ENCODE peak calls at places on chromosome 16, in five cellular contexts. D, Q, I, Y and X are unnamed samples.

GRCh38 chr16:58809213-58809612 is 75.1 kb upstream of the GOT2 start:
- DNase-seq in I (no peak), Y (no peak), Q (no peak), D (no peak), X (no peak)

GRCh38 chr16:84724619-84725307 is 25.0 kb downstream of the USP10 start:
- DNase-seq in Q (no peak), Y (no peak), D (no peak), I (no peak), X (no peak)

GRCh38 chr16:84785843-84786538 is 33.8 kb upstream of the CRISPLD2 start:
- DNase-seq in D (no peak), Q (no peak), I (no peak), Y (peak), X (no peak)

GRCh38 chr16:53974484-53975115 is 270.6 kb downstream of the FTO start:
- DNase-seq in Q (no peak), Y (no peak), I (no peak), D (no peak), X (no peak)

GRCh38 chr16:20359997-20360396 is 7.5 kb upstream of the UMOD start:
- DNase-seq in Y (peak), I (no peak), Q (peak), D (no peak), X (peak)

GRCh38 chr16:22670551-22670970 is 143.4 kb upstream of the HS3ST2 start:
- DNase-seq in D (peak), Q (peak), Y (peak), I (no peak), X (peak)

GRCh38 chr16:4700380-4700996 is 7.1 kb downstream of the NUDT16L1 start:
- DNase-seq in D (no peak), Y (no peak), I (no peak), Q (no peak), X (no peak)

GRCh38 chr16:18833707-18834505 is 32.6 kb upstream of the ARL6IP1 start:
- DNase-seq in I (no peak), Y (no peak), D (no peak), Q (no peak), X (no peak)

GRCh38 chr16:84617068-84617630 is 729 bp downstream of the COTL1 start:
- DNase-seq in D (no peak), I (no peak), Q (no peak), Y (no peak), X (peak)

GRCh38 chr16:20906225-20906870 is 5.8 kb downstream of the LYRM1 start:
- DNase-seq in D (no peak), Y (no peak), Q (no peak), I (no peak), X (no peak)

GRCh38 chr16:27779719-27780161 is 229.8 kb downstream of the KATNIP start:
- DNase-seq in Y (peak), D (peak), Q (peak), I (no peak), X (no peak)

GRCh38 chr16:81885976-81886586 is 107.0 kb downstream of the PLCG2 start:
- DNase-seq in Y (peak), Q (peak), D (peak), I (no peak), X (peak)

GRCh38 chr16:31204871-31205666 is 2.5 kb upstream of the PYCARD start:
- DNase-seq in Y (no peak), Q (no peak), I (no peak), D (no peak), X (no peak)

GRCh38 chr16:52545157-52545543 is 1.8 kb downstream of the TOX3 start:
- DNase-seq in D (no peak), I (no peak), Y (no peak), Q (no peak), X (no peak)

GRCh38 chr16:31181102-31181830 is 1.3 kb downstream of the FUS start:
- DNase-seq in Y (no peak), Q (peak), I (no peak), D (no peak), X (peak)

GRCh38 chr16:29745853-29746345 is at the start of gene C16orf54:
- DNase-seq in D (no peak), I (peak), Y (no peak), Q (no peak), X (peak)

GRCh38 chr16:83046664-83047063 is 419.9 kb downstream of the CDH13 start:
- DNase-seq in D (no peak), Y (no peak), Q (no peak), I (no peak), X (peak)

GRCh38 chr16:35724551-35724950 is 2265.1 kb downstream of the TP53TG3F start:
- DNase-seq in I (no peak), D (no peak), Q (no peak), Y (no peak), X (no peak)

GRCh38 chr16:67702130-67702529 is 17.0 kb downstream of the GFOD2 start:
- DNase-seq in Q (no peak), D (no peak), I (no peak), Y (no peak), X (no peak)

GRCh38 chr16:27819356-27819755 is 244.2 kb downstream of the GSG1L start:
- DNase-seq in D (no peak), Q (no peak), Y (no peak), I (no peak), X (no peak)

GRCh38 chr16:55628306-55628968 is 27.4 kb upstream of the SLC6A2 start:
- DNase-seq in D (no peak), Y (no peak), Q (no peak), I (no peak), X (no peak)

GRCh38 chr16:65576631-65577030 is 454.8 kb upstream of the CDH11 start:
- DNase-seq in D (no peak), Y (no peak), Q (no peak), I (no peak), X (peak)

GRCh38 chr16:23826528-23827244 is 9.1 kb upstream of the PRKCB start:
- DNase-seq in I (peak), Y (no peak), Q (peak), D (no peak), X (peak)

GRCh38 chr16:11412175-11412904 is 67.1 kb downstream of the RMI2 start:
- DNase-seq in D (no peak), Q (no peak), I (no peak), Y (no peak), X (no peak)

GRCh38 chr16:85627835-85628556 is 14.9 kb downstream of the GSE1 start:
- DNase-seq in Q (no peak), I (no peak), D (no peak), Y (no peak), X (no peak)

GRCh38 chr16:85969591-85969990 is 70.6 kb downstream of the IRF8 start:
- DNase-seq in Q (no peak), Y (no peak), I (no peak), D (no peak), X (no peak)

GRCh38 chr16:58098207-58099096 is 30.7 kb downstream of the CFAP20 start:
- DNase-seq in Y (no peak), Q (no peak), D (no peak), I (no peak), X (peak)

GRCh38 chr16:87918314-87918713 is 18.0 kb downstream of the CA5A start:
- DNase-seq in Q (no peak), Y (no peak), I (no peak), D (no peak), X (no peak)

GRCh38 chr16:65445313-65446260 is 323.7 kb upstream of the CDH11 start:
- DNase-seq in I (no peak), Y (no peak), Q (no peak), D (no peak), X (no peak)

GRCh38 chr16:85104821-85105391 is 7.4 kb downstream of the CIBAR2 start:
- DNase-seq in Q (no peak), D (no peak), Y (no peak), I (peak), X (peak)

GRCh38 chr16:89093602-89094251 is at the start of gene ACSF3:
- DNase-seq in Y (no peak), D (peak), I (no peak), Q (peak), X (peak)

GRCh38 chr16:89185062-89185751 is 13.7 kb downstream of the CDH15 start:
- DNase-seq in D (no peak), Y (no peak), Q (no peak), I (no peak), X (peak)

GRCh38 chr16:88010343-88010970 is 59.2 kb downstream of the BANP start:
- DNase-seq in Q (no peak), Y (no peak), D (no peak), I (no peak), X (no peak)

GRCh38 chr16:1691956-1692355 is 13.9 kb downstream of the JPT2 start:
- DNase-seq in Y (no peak), Q (no peak), D (peak), I (no peak), X (no peak)

GRCh38 chr16:75535211-75535843 is 581 bp downstream of the CHST5 start:
- DNase-seq in Y (no peak), D (no peak), Q (no peak), I (no peak), X (no peak)

GRCh38 chr16:59463776-59464175 is 729.7 kb upstream of the GOT2 start:
- DNase-seq in D (peak), I (no peak), Y (no peak), Q (no peak), X (no peak)

GRCh38 chr16:50093607-50094570 is 28.1 kb downstream of the HEATR3 start:
- DNase-seq in Q (no peak), I (no peak), Y (no peak), D (no peak), X (peak)

GRCh38 chr16:68480084-68480995 is 32.0 kb upstream of the SMPD3 start:
- DNase-seq in Y (no peak), I (no peak), D (no peak), Q (no peak), X (peak)

GRCh38 chr16:67943619-67944503 is at the start of gene LCAT:
- DNase-seq in I (no peak), Y (peak), Q (peak), D (no peak), X (no peak)

GRCh38 chr16:79728048-79728922 is 127.7 kb upstream of the MAF start:
- DNase-seq in I (no peak), Y (no peak), D (no peak), Q (no peak), X (no peak)

GRCh38 chr16:79721186-79721745 is 120.7 kb upstream of the MAF start:
- DNase-seq in D (no peak), Y (no peak), Q (no peak), I (no peak), X (no peak)

GRCh38 chr16:79728923-79729240 is 128.3 kb upstream of the MAF start:
- DNase-seq in D (no peak), Q (no peak), Y (no peak), I (no peak), X (no peak)

GRCh38 chr16:79723583-79724168 is 123.1 kb upstream of the MAF start:
- DNase-seq in Q (no peak), Y (no peak), D (no peak), I (no peak), X (no peak)

DNA sequence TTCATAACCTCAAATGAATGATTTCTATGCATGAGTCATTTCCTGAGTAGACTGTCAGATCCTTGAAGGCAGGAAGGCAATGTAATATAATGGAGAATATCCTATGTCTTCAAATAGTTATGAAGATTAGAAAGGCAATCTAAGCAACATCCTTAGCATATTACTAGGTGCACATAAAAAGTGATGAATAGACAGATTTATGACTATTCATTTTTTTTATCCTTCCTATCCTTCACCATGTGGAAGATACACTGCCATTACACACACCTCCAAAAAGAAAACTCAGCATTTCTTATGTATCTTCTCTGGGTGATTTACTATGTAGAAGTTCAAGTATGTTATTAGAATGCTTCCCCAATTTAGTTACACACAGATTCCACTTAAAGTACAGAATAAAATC is 126.4 kb upstream of the MAF start:
- DNase-seq in D (no peak), Q (no peak), I (no peak), Y (no peak), X (no peak)
- TF ChIP-seq MAX in D (no peak), Q (no peak), I (no peak), Y (no peak), X (no peak)

GRCh38 chr16:48112603-48113400 is 43.0 kb downstream of the ABCC12 start:
- DNase-seq in I (no peak), Q (no peak), Y (no peak), D (no peak), X (no peak)
- TF ChIP-seq MYC in I (no peak), Q (no peak), Y (no peak), D (no peak), X (no peak)

DNA sequence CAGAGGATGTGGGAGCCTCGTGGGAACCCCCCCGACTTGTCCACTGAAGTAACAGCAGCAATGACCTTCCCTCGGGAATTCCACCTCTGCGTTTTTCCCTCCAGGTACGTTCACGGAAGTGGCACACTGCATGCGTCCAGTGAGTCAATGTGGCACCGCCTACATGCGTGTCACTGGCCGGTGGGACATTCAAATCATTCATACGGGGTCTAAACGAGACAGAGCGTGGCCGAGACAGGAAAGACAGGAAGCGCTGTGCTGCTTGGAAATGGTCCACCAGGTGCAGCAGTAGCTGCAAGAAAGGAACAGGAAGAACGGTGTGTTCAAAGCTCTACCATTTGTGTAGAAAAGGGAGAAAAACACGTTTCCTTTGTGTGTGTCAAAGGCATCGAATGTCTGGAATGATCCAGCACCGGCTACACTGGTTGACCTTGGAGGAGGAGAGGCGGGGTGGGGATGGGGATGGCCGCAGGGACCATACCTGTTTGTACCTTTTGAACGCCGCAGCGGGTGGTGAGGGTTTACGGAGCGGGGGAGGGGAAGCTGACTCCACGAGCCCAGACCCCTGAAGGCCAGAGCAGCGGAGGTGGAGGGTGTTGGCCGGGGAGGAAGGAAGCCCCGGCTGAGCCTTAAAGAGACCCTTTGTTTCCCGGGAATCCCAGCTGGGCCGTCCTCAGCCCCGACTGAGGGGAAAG is 1.7 kb upstream of the PGAP6 start:
- DNase-seq in D (no peak), Q (no peak), I (peak), Y (no peak), X (no peak)
- TF ChIP-seq MAX in D (no peak), Q (no peak), I (peak), Y (no peak), X (no peak)

GRCh38 chr16:3645108-3645503 is 9.4 kb upstream of the DNASE1 start:
- DNase-seq in Q (peak), D (no peak), Y (no peak), I (no peak), X (no peak)
- TF ChIP-seq MYC in Q (no peak), D (no peak), Y (no peak), I (no peak), X (no peak)

GRCh38 chr16:354286-354881 is 1.9 kb upstream of the AXIN1 start:
- DNase-seq in Q (no peak), I (no peak), D (no peak), Y (no peak), X (no peak)

GRCh38 chr16:353404-354285 is 1.1 kb upstream of the AXIN1 start:
- DNase-seq in I (no peak), D (no peak), Y (no peak), Q (no peak), X (no peak)

GRCh38 chr16:350203-350602 is 2.3 kb downstream of the AXIN1 start:
- DNase-seq in D (no peak), Y (no peak), Q (no peak), I (no peak), X (no peak)

GRCh38 chr16:352547-353403 is at the start of gene AXIN1:
- DNase-seq in Q (peak), D (peak), I (peak), Y (peak), X (peak)

DNA sequence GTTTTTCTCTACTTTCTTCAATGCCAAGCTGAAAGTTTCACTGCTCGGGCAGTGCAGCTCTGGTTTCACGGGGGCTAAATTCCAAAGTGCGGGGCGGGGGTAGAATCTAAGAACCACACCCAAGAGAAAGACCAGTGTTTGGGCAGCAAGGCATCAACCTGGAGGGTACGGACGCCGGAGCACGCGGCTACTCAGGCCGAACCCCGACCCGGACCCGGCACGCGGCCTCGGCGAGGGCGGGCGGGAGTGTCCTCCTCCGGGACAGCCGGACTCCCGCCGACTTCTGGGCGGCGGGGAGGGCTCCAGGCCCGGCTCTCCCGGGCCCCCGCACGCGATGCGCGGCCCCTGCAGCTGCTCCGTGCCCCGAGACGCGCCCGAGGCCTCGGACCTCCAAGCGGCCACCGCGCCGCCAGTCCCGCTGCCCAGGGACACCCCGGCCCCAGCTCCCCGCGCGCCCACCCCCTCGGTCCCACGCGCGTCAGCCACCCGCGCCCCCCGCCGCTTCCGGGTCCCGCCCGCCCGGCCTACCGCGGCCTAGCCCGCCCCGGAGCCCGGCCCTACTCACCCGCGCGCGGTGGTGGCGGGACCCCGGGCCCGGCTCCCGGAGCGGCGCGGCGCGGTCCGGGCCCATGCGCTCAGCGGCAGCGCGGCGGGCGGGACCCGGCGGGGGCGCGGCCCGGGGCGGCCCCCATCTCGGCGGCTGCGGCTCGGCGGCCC is 561 bp downstream of the AXIN1 start:
- DNase-seq in D (no peak), Y (no peak), Q (no peak), I (no peak), X (no peak)
- TF ChIP-seq MAX in D (peak), Y (peak), Q (peak), I (no peak), X (no peak)

GRCh38 chr16:15427648-15428239 is 6.6 kb upstream of the BMERB1 start:
- DNase-seq in Y (peak), I (no peak), D (peak), Q (peak), X (peak)
- TF ChIP-seq MYC in Y (no peak), I (no peak), D (peak), Q (no peak), X (no peak)